ENCODE peak calls at places on chromosome 1, in six cellular contexts. M is IMR-90, N is H9, B is H1, P is neuronal stem cell, C is trophoblast cell. V is an unnamed sample.

GRCh38 chr1:62070384-62071011 is 124.2 kb upstream of the L1TD1 start:
- DNase-seq in M (peak; percentile 13), B (no peak), C (peak; percentile 9), N (no peak), P (no peak), V (no peak)

GRCh38 chr1:39127513-39127912 is 77.0 kb upstream of the MACF1 start:
- DNase-seq in C (no peak), M (peak; percentile 72), N (no peak), P (peak; percentile 49), B (no peak), V (peak; percentile 80)

GRCh38 chr1:22283596-22283995 is 140.7 kb upstream of the WNT4 start:
- DNase-seq in M (no peak), N (no peak), P (no peak), B (no peak), C (no peak), V (no peak)

GRCh38 chr1:37574834-37575479 is 18.2 kb downstream of the DNALI1 start:
- DNase-seq in M (peak; percentile 91), B (no peak), N (no peak), P (no peak), C (no peak), V (peak; percentile 98)

GRCh38 chr1:180724055-180724454 is 92.2 kb downstream of the XPR1 start:
- DNase-seq in P (no peak), M (no peak), N (no peak), B (no peak), C (no peak), V (no peak)

GRCh38 chr1:17768651-17769241 is 13.6 kb downstream of the ACTL8 start:
- DNase-seq in M (peak; percentile 92), P (no peak), N (no peak), B (no peak), C (no peak), V (peak; percentile 84)

GRCh38 chr1:154350383-154350782 is 25.1 kb downstream of the ATP8B2 start:
- DNase-seq in P (no peak), B (no peak), M (no peak), N (peak; percentile 42), C (no peak), V (no peak)

GRCh38 chr1:245277276-245277675 is 122.5 kb downstream of the KIF26B start:
- DNase-seq in P (no peak), C (no peak), N (peak; percentile 64), B (peak; percentile 27), M (no peak), V (no peak)

GRCh38 chr1:209884249-209884648 is 53.8 kb upstream of the SYT14 start:
- DNase-seq in M (peak; percentile 66), B (no peak), N (no peak), P (no peak), C (no peak), V (peak; percentile 65)

GRCh38 chr1:186481303-186481888 is 20.5 kb upstream of the PDC start:
- DNase-seq in C (no peak), M (no peak), B (no peak), N (no peak), P (no peak), V (no peak)

GRCh38 chr1:179883739-179884138 is 1.7 kb downstream of the TOR1AIP1 start:
- DNase-seq in C (peak; percentile 59), B (no peak), N (peak; percentile 57), P (no peak), M (peak; percentile 42), V (peak; percentile 36)

GRCh38 chr1:72845342-72845741 is 563.0 kb upstream of the NEGR1 start:
- DNase-seq in N (peak; percentile 67), M (no peak), B (no peak), P (no peak), C (peak; percentile 38), V (peak; percentile 2)

GRCh38 chr1:56915960-56916359 is 49.9 kb downstream of the C8B start:
- DNase-seq in C (no peak), B (no peak), N (no peak), M (no peak), P (no peak), V (no peak)

GRCh38 chr1:203327684-203328457 is 22.6 kb downstream of the BTG2 start:
- DNase-seq in B (no peak), M (peak; percentile 53), N (no peak), P (peak; percentile 75), C (peak; percentile 33), V (peak; percentile 68)

GRCh38 chr1:91596474-91596873 is 95.8 kb downstream of the CDC7 start:
- DNase-seq in M (peak; percentile 46), P (no peak), N (no peak), B (no peak), C (no peak), V (peak; percentile 63)

GRCh38 chr1:23809751-23810171 is 9.2 kb upstream of the GALE start:
- DNase-seq in B (no peak), P (no peak), M (peak; percentile 51), C (peak; percentile 54), N (peak; percentile 82), V (peak; percentile 71)

GRCh38 chr1:28973850-28974841 is 59.8 kb downstream of the EPB41 start:
- DNase-seq in M (peak; percentile 60), C (no peak), N (no peak), B (no peak), P (no peak), V (peak; percentile 14)

DNA sequence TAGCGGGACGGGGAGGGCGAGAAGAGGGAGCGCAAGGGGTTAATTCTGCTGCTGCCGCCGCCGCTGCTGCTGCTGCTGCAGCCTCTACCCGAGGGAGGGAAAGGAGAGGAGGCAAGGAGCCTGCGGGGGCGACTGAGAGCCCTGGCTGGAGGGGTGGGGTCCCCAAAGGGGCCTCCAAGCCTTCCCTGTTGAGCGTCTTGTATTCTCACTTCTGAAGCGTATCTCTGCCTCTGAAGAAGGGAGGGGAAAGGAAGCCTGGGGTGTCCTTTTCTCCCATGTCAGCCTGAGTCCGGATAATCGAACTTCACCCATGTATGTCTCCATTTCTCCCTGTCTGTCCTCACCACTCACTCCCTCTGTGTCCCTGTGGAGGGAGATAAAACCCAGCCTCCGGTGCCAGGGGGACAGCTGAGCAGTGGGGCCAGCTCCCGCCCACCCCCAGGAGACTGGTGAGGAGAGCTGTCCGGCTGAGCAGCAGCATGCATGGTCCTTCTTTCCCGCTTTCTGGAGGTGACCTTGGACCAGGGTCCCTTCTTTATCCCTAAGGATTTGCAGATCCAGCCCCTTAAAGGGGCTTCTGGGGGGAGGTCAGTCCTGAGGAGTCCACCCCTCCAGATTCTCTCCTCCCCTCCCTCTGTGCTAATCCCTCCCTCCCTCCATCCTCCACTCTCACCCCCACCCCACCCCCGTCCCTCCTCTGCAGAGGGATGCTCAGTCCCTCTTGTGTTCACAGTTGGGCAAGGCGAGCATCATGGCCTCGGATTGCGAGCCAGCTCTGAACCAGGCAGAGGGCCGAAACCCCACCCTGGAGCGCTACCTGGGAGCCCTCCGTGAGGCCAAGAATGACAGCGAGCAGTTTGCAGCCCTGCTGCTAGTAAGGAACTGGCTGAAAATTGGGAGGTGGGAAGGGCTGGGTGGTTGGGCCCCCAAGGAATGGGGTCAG is 1.0 kb downstream of the NCDN start:
- DNase-seq in N (no peak), B (no peak), P (no peak), C (no peak), M (no peak), V (no peak)
- H3K23ac ChIP-seq in N (no peak overlapping the region), B (no peak overlapping the region), P (peak overlapping the region; percentile 11), C (no peak overlapping the region), M (peak overlapping the region; percentile 64), V (no peak overlapping the region)

DNA sequence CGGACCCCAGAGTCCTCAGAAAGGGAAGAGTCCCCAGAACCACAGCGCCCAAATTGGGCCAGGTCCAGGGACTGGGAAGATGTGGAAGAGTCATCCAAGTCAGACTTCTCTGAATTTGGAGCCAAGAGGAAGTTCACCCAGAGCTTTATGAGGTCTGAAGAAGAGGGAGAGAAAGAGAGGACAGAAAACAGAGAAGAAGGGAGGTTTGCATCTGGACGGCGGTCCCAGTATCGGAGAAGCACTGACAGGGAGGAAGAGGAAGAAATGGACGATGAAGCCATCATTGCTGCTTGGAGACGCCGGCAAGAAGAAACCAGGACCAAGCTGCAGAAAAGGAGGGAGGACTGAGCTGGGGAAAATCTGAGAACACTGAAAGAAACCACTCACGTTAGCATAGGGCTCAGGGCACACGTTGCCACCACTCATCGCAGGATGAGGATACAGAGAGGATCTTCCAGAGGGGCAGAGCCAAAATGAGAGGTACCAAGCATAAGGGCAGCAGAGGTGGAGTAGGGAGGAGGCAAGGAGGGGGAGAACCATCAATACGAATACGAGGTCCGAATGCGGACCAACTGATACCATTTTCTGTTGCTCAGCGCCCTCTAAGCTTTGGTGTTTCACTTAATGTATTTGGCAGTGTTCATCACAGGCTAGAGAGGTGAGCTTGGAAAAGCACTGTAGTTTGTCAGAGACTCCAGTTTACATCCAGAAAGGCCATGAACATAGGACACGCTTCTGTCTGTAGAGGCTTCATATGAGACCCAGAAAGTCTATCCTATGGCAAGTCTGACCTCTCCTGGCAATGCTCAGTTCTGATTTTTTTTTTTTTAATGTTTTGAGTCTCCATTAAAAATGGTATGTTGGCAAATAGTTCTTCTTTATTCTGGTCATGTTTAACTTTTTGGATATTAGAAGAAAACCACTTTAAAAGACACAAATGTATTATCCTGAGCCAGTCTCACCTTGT is 34.7 kb downstream of the STYXL2 start:
- DNase-seq in P (no peak), N (no peak), C (no peak), B (no peak), M (no peak), V (no peak)
- H2BK120ac ChIP-seq in P (no peak overlapping the region), N (no peak overlapping the region), C (no peak overlapping the region), B (no peak overlapping the region), M (no peak overlapping the region), V (no peak overlapping the region)

DNA sequence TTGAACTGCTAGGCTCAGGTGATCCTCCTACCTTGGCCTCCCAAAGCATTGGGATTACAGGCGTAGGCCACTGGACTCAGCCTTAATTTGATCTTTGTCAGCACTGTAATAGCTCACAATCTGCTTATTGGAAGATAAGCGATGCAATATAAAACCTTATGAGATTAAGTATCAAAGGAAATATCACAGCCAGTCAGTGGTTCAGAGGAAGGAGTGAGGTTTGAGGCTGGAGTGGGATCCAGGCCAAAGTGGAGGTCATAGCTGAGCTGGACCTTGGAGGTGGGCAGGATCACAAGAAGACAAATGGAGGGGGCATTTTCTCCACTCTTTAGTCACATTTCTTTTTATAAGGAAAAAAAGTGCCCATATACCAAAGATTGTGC is 228.5 kb downstream of the RHOU start:
- DNase-seq in C (no peak), N (no peak), B (no peak), P (no peak), M (no peak), V (no peak)
- H4K91ac ChIP-seq in C (peak overlapping the region; percentile 97), N (no peak overlapping the region), B (no peak overlapping the region), P (no peak overlapping the region), M (peak overlapping the region; percentile 98), V (peak overlapping the region; percentile 88)

GRCh38 chr1:46466477-46467182 is 23.0 kb upstream of the DMBX1 start:
- DNase-seq in M (no peak), B (no peak), N (peak; percentile 70), P (peak; percentile 95), C (no peak), V (peak; percentile 17)

GRCh38 chr1:46469846-46470245 is 19.8 kb upstream of the DMBX1 start:
- DNase-seq in B (no peak), P (no peak), N (no peak), M (no peak), C (no peak), V (no peak)

GRCh38 chr1:46464013-46464548 is 25.6 kb upstream of the DMBX1 start:
- DNase-seq in B (no peak), N (no peak), C (no peak), P (no peak), M (no peak), V (no peak)

GRCh38 chr1:46465981-46466476 is 23.6 kb upstream of the DMBX1 start:
- DNase-seq in M (no peak), C (no peak), N (no peak), B (no peak), P (peak; percentile 31), V (no peak)

DNA sequence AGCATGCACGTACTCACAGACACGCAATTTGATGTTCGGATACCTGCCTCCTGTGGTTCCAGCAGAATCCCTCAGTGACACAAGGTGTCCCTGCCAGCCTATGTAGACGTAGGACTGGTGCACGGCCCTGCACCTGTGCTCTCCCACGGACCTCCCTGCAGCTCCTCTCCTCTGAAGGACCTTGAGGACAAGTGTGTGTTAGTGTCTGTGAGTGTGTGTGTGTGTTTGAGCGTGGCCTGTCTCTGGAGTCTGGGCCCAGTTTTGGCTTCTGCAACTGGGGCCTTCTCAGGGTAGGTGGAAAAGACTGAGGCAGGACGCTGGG is 22.5 kb upstream of the DMBX1 start:
- DNase-seq in C (no peak), N (no peak), B (no peak), P (no peak), M (no peak), V (no peak)
- H3K23ac ChIP-seq in C (no peak overlapping the region), N (no peak overlapping the region), B (no peak overlapping the region), P (peak overlapping the region; percentile 90), M (peak overlapping the region; percentile 82), V (no peak overlapping the region)